ENCODE peak calls at places on chromosomes 6 and 20, in seven cellular contexts. F is iPS DF 6.9; X is NCI-H510A treated with DMSO at 0.1 percent for 48 hours; T is H4; K is CD8-positive, alpha-beta T cell; J is kidney epithelial cell; D is astrocyte of the cerebellum. M is an unnamed sample.

GRCh38 chr6:169664227-169664626 is 37.6 kb downstream of the WDR27 start:
- DNase-seq in F (no peak), X (no peak), T (no peak), K (no peak), J (no peak), D (no peak), M (peak; percentile 23)

GRCh38 chr6:39821739-39822532 is 29.8 kb downstream of the DAAM2 start:
- DNase-seq in F (no peak), X (no peak), T (no peak), K (no peak), J (no peak), D (no peak), M (peak; percentile 83)

GRCh38 chr6:132498638-132499037 is 14.3 kb downstream of the STX7 start:
- DNase-seq in F (no peak), X (no peak), T (no peak), K (no peak), J (no peak), D (no peak), M (no peak)

GRCh38 chr6:1387632-1388031 is 1.7 kb upstream of the FOXF2 start:
- DNase-seq in F (no peak), X (no peak), T (no peak), K (no peak), J (no peak), D (no peak), M (no peak)

GRCh38 chr6:38141045-38141444 is 321.5 kb downstream of the ZFAND3 start:
- DNase-seq in F (no peak), X (no peak), T (no peak), K (no peak), J (no peak), D (no peak), M (no peak)

GRCh38 chr20:56788041-56788670 is 159.1 kb downstream of the TFAP2C start:
- DNase-seq in F (no peak), X (no peak), T (peak; percentile 97), K (no peak), J (peak; percentile 93), D (peak; percentile 75), M (no peak)

GRCh38 chr6:35474129-35474977 is 6.2 kb downstream of the RPL10A start:
- DNase-seq in F (no peak), X (no peak), T (no peak), K (peak; percentile 10), J (no peak), D (no peak), M (no peak)

GRCh38 chr6:20038805-20039204 is 173.5 kb downstream of the MBOAT1 start:
- DNase-seq in F (no peak), X (no peak), T (peak; percentile 41), K (no peak), J (peak; percentile 10), D (no peak), M (no peak)

GRCh38 chr20:33851842-33852466 is 40.8 kb downstream of the CHMP4B start:
- DNase-seq in F (no peak), X (no peak), T (no peak), K (no peak), J (no peak), D (no peak), M (no peak)

GRCh38 chr20:6702144-6702543 is 65.3 kb upstream of the BMP2 start:
- DNase-seq in F (no peak), X (no peak), T (no peak), K (no peak), J (no peak), D (no peak), M (no peak)

GRCh38 chr6:136927313-136927712 is 5.2 kb downstream of the SLC35D3 start:
- DNase-seq in F (no peak), X (no peak), T (no peak), K (no peak), J (no peak), D (no peak), M (no peak)

GRCh38 chr6:32785781-32786533 is 22.6 kb upstream of the HLA-DQB2 start:
- DNase-seq in F (peak; percentile 41), X (peak; percentile 66), T (peak; percentile 78), K (peak; percentile 19), J (no peak), D (peak; percentile 13), M (no peak)

GRCh38 chr6:13068558-13069210 is 259.7 kb downstream of the TBC1D7 start:
- DNase-seq in F (no peak), X (no peak), T (no peak), K (no peak), J (no peak), D (no peak), M (no peak)

GRCh38 chr6:42166444-42167141 is 6.6 kb upstream of the GUCA1A start:
- DNase-seq in F (peak; percentile 92), X (peak; percentile 95), T (peak; percentile 72), K (peak; percentile 68), J (no peak), D (peak; percentile 49), M (peak; percentile 83)

GRCh38 chr6:76835289-76835688 is 628.0 kb downstream of the HTR1B start:
- DNase-seq in F (no peak), X (no peak), T (no peak), K (no peak), J (no peak), D (no peak), M (no peak)

GRCh38 chr20:63122626-63123025 is 93.3 kb downstream of the YTHDF1 start:
- DNase-seq in F (no peak), X (no peak), T (no peak), K (no peak), J (no peak), D (no peak), M (no peak)

GRCh38 chr6:118122801-118123200 is 215.7 kb downstream of the SLC35F1 start:
- DNase-seq in F (no peak), X (no peak), T (no peak), K (no peak), J (no peak), D (no peak), M (no peak)

GRCh38 chr6:166269301-166270039 is 38.7 kb downstream of the PRR18 start:
- DNase-seq in F (no peak), X (no peak), T (no peak), K (no peak), J (no peak), D (no peak), M (no peak)

GRCh38 chr6:54427396-54427910 is 119.2 kb downstream of the TINAG start:
- DNase-seq in F (no peak), X (no peak), T (no peak), K (no peak), J (no peak), D (no peak), M (no peak)

GRCh38 chr6:136655251-136656014 is 105.2 kb upstream of the MAP7 start:
- DNase-seq in F (no peak), X (peak; percentile 0), T (no peak), K (no peak), J (no peak), D (no peak), M (no peak)

M was measured in sciatic nerve.